ENCODE peak calls at places on chromosome 14, in four cellular contexts. One of them, this sample, is unnamed.

GRCh38 chr14:64817631-64818030 is 62.1 kb downstream of the SPTB start:
- DNase-seq in left ventricle myocardium inferior: no peak
- DNase-seq in A549: no peak
- DNase-seq in cardiac muscle cell: no peak
- DNase-seq in this sample: no peak

GRCh38 chr14:63512861-63513260 is 30.3 kb downstream of the PPP2R5E start:
- DNase-seq in left ventricle myocardium inferior: no peak
- DNase-seq in A549: no peak
- DNase-seq in cardiac muscle cell: no peak
- DNase-seq in this sample: no peak

GRCh38 chr14:75249251-75249957 is 29.2 kb upstream of the FOS start:
- DNase-seq in left ventricle myocardium inferior: no peak
- DNase-seq in A549: no peak
- DNase-seq in cardiac muscle cell: peak; percentile 32
- DNase-seq in this sample: no peak

GRCh38 chr14:99780690-99781089 is 12.5 kb upstream of the EML1 start:
- DNase-seq in left ventricle myocardium inferior: no peak
- DNase-seq in A549: no peak
- DNase-seq in cardiac muscle cell: no peak
- DNase-seq in this sample: no peak

GRCh38 chr14:84401631-84402030 is 1128.3 kb upstream of the FLRT2 start:
- DNase-seq in left ventricle myocardium inferior: no peak
- DNase-seq in A549: no peak
- DNase-seq in cardiac muscle cell: no peak
- DNase-seq in this sample: no peak

GRCh38 chr14:68816183-68816942 is 23.5 kb upstream of the ZFP36L1 start:
- DNase-seq in left ventricle myocardium inferior: peak; percentile 90
- DNase-seq in A549: peak; percentile 92
- DNase-seq in cardiac muscle cell: peak; percentile 93
- DNase-seq in this sample: peak; percentile 88

GRCh38 chr14:37232907-37233481 is 35.3 kb downstream of the MIPOL1 start:
- DNase-seq in left ventricle myocardium inferior: no peak
- DNase-seq in A549: peak; percentile 63
- DNase-seq in cardiac muscle cell: peak; percentile 44
- DNase-seq in this sample: peak; percentile 14

GRCh38 chr14:55433880-55434804 is 6.3 kb downstream of the TBPL2 start:
- DNase-seq in left ventricle myocardium inferior: no peak
- DNase-seq in A549: no peak
- DNase-seq in cardiac muscle cell: no peak
- DNase-seq in this sample: no peak

GRCh38 chr14:34266344-34266743 is 195.7 kb downstream of the SPTSSA start:
- DNase-seq in left ventricle myocardium inferior: no peak
- DNase-seq in A549: no peak
- DNase-seq in cardiac muscle cell: no peak
- DNase-seq in this sample: no peak

GRCh38 chr14:52551696-52552062 is 626 bp downstream of the TXNDC16 start:
- DNase-seq in left ventricle myocardium inferior: no peak
- DNase-seq in A549: peak; percentile 30
- DNase-seq in cardiac muscle cell: peak; percentile 42
- DNase-seq in this sample: no peak

DNA sequence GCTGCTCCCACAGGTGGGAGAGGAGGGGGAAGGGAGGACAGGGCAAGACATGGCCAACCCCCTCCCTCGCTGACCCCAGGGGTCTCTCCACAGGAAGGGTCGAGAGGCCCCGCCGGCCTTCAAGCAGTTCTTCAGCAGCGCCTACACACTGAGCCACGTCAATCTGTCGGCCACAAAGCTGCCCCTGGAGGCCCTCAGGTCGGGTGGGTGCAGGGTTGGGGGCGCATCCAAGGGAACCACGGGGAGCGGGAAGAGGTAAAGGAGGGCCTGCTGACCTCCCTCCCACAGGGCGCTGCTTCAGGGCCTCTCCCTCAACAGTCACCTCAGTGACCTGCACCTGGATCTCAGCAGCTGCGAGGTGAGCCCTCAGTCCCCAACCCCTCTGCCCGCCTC is 6.1 kb downstream of the CARMIL3 start:
- DNase-seq in left ventricle myocardium inferior: no peak
- DNase-seq in A549: no peak
- DNase-seq in cardiac muscle cell: no peak
- DNase-seq in this sample: no peak
- H3K4me3 ChIP-seq in left ventricle myocardium inferior: no peak overlapping the region
- H3K4me3 ChIP-seq in A549: no peak overlapping the region
- H3K4me3 ChIP-seq in cardiac muscle cell: no peak overlapping the region
- H3K4me3 ChIP-seq in this sample: no peak overlapping the region

GRCh38 chr14:60647081-60647836 is 2.0 kb downstream of the SIX1 start:
- DNase-seq in left ventricle myocardium inferior: no peak
- DNase-seq in A549: peak; percentile 54
- DNase-seq in cardiac muscle cell: no peak
- DNase-seq in this sample: no peak
- H3K4me3 ChIP-seq in left ventricle myocardium inferior: peak overlapping the region; percentile 68
- H3K4me3 ChIP-seq in A549: peak overlapping the region; percentile 58
- H3K4me3 ChIP-seq in cardiac muscle cell: peak overlapping the region; percentile 13
- H3K4me3 ChIP-seq in this sample: peak overlapping the region; percentile 68

DNA sequence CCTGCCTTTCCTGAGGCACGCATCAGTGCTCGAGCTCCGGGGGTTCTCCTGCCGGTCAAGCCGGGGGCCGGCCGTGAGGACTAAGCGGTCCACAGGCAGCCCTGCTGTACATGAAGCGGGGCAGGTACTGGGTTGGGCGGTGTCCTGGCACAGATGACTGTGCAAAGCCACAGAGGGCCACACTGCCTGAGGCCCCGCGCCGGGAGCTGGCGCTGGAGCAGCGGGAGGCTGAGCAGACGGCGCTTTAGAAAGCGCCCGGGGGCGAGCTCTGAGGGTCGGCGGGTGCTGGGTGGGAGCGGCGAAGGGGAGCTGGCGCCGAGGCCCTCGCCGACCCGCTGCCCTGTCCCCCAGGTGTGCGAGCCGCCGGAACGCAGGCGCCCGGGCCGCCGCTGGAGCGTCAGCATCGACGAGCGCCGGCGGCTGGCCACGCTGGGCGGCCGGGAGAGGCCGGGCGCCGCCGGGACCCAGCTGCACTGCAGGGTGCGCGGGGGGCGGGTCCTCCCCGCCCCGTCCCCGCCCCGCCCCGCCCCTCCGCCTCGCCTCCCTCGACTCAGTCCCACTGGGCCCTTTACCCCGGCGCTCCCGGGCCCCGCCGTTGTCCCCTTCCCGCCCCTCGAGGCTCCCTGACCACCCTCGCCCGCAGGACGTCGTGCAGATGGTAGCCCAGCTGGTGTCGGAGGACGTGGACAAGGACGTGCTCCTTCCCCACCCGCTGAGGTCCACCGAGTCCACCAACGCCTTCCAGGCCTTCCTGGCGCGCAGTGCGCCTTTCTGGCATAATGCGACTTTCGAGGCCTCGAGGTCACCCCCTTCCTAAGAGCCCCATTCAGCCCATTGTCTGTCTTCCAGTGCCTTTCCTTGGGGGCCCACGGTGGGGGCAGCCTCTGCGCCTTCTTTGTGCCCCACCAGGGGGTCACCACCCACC is 8.3 kb upstream of the MTA1 start:
- DNase-seq in left ventricle myocardium inferior: peak; percentile 38
- DNase-seq in A549: no peak
- DNase-seq in cardiac muscle cell: peak; percentile 80
- DNase-seq in this sample: peak; percentile 43
- H3K4me3 ChIP-seq in left ventricle myocardium inferior: peak overlapping the region; percentile 60
- H3K4me3 ChIP-seq in A549: peak overlapping the region; percentile 31
- H3K4me3 ChIP-seq in cardiac muscle cell: peak overlapping the region; percentile 10
- H3K4me3 ChIP-seq in this sample: peak overlapping the region; percentile 31

GRCh38 chr14:102813691-102814090 is 36.4 kb downstream of the TRAF3 start:
- DNase-seq in left ventricle myocardium inferior: no peak
- DNase-seq in A549: no peak
- DNase-seq in cardiac muscle cell: no peak
- DNase-seq in this sample: no peak

GRCh38 chr14:102810523-102810922 is 33.3 kb downstream of the TRAF3 start:
- DNase-seq in left ventricle myocardium inferior: no peak
- DNase-seq in A549: no peak
- DNase-seq in cardiac muscle cell: no peak
- DNase-seq in this sample: no peak

GRCh38 chr14:102811971-102812370 is 34.7 kb downstream of the TRAF3 start:
- DNase-seq in left ventricle myocardium inferior: no peak
- DNase-seq in A549: no peak
- DNase-seq in cardiac muscle cell: no peak
- DNase-seq in this sample: no peak

GRCh38 chr14:102809870-102810269 is 32.6 kb downstream of the TRAF3 start:
- DNase-seq in left ventricle myocardium inferior: no peak
- DNase-seq in A549: no peak
- DNase-seq in cardiac muscle cell: no peak
- DNase-seq in this sample: no peak

DNA sequence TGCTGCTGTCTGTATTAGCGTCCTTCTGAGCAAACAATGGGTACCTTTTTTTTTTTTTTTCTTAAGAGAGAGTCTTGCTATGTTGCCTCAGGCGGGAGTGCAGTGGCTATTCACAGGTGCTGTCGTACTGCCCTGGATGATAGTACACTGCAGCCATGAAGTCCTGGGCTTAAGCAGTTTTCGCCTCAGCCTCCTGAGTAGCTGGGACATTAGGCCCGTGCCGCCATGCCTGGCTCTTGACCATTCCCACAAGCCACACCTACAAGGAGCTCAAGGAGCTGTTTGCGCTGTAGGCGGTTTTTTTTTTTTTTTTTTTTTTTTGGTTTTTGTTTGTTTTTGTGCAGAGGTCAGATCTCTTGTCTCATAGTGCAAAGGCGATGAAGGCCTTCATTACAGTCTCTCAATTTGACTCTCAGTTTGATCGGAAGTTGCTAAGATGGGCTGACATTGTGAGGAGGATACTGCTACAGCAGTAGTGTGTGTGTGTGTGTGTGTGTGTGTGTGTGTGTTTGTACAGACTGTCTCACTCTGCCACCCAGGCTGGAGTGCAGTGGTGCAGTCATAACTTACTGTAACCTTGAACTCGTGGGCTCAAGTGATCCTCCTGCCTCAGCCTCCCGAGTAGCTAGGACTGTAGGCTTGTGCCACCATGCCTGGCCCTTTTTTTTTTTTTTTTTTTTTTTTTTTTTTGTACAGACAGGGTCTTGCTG is 34.2 kb downstream of the TRAF3 start:
- DNase-seq in left ventricle myocardium inferior: no peak
- DNase-seq in A549: no peak
- DNase-seq in cardiac muscle cell: no peak
- DNase-seq in this sample: no peak
- H3K4me3 ChIP-seq in left ventricle myocardium inferior: no peak overlapping the region
- H3K4me3 ChIP-seq in A549: no peak overlapping the region
- H3K4me3 ChIP-seq in cardiac muscle cell: no peak overlapping the region
- H3K4me3 ChIP-seq in this sample: no peak overlapping the region

GRCh38 chr14:28059254-28059653 is 707.3 kb upstream of the FOXG1 start:
- DNase-seq in left ventricle myocardium inferior: no peak
- DNase-seq in A549: no peak
- DNase-seq in cardiac muscle cell: no peak
- DNase-seq in this sample: no peak

GRCh38 chr14:28058012-28058296 is 708.6 kb upstream of the FOXG1 start:
- DNase-seq in left ventricle myocardium inferior: no peak
- DNase-seq in A549: no peak
- DNase-seq in cardiac muscle cell: no peak
- DNase-seq in this sample: no peak

GRCh38 chr14:28055008-28055407 is 711.6 kb upstream of the FOXG1 start:
- DNase-seq in left ventricle myocardium inferior: no peak
- DNase-seq in A549: no peak
- DNase-seq in cardiac muscle cell: no peak
- DNase-seq in this sample: no peak

GRCh38 chr14:28061006-28061405 is 705.6 kb upstream of the FOXG1 start:
- DNase-seq in left ventricle myocardium inferior: no peak
- DNase-seq in A549: no peak
- DNase-seq in cardiac muscle cell: peak; percentile 0
- DNase-seq in this sample: no peak

GRCh38 chr14:28057286-28058011 is 709.1 kb upstream of the FOXG1 start:
- DNase-seq in left ventricle myocardium inferior: no peak
- DNase-seq in A549: no peak
- DNase-seq in cardiac muscle cell: no peak
- DNase-seq in this sample: no peak
- H3K4me3 ChIP-seq in left ventricle myocardium inferior: peak overlapping the region; percentile 48
- H3K4me3 ChIP-seq in A549: no peak overlapping the region
- H3K4me3 ChIP-seq in cardiac muscle cell: no peak overlapping the region
- H3K4me3 ChIP-seq in this sample: no peak overlapping the region

This sample was measured in SJSA1.